ENCODE peak calls at places on chromosomes 4 and X, in nine cellular contexts. I is lung, X is brain microvascular endothelial cell, S is hepatocyte, H is ascending aorta, R is adrenal gland, T is Caco-2, U is cardiac fibroblast, M is transverse colon. Q is an unnamed sample.

GRCh38 chr4:138181288-138181687 is 60.9 kb downstream of the SLC7A11 start:
- DNase-seq in I (no peak), S (peak), T (no peak), R (peak), H (no peak), X (no peak), M (no peak), U (peak), Q (peak)

GRCh38 chrX:11351375-11352295 is 58.4 kb downstream of the AMELX start:
- DNase-seq in I (no peak), S (no peak), T (no peak), U (peak), H (peak), M (peak), R (no peak), X (peak), Q (peak)

GRCh38 chr4:151750156-151750555 is 10.7 kb downstream of the GATB start:
- DNase-seq in S (no peak), I (no peak), R (peak), T (no peak), H (no peak), M (no peak), U (no peak), X (no peak), Q (no peak)

GRCh38 chrX:95841863-95842262 is 842.8 kb upstream of the DIAPH2 start:
- DNase-seq in R (no peak), M (no peak), I (no peak), H (no peak), T (no peak), U (no peak), S (no peak), X (no peak), Q (no peak)

GRCh38 chrX:45788941-45789348 is 588.3 kb upstream of the DIPK2B start:
- DNase-seq in T (no peak), U (peak), M (no peak), I (no peak), X (no peak), H (no peak), R (no peak), S (no peak), Q (no peak)

GRCh38 chr4:31370866-31371465 is 650.8 kb downstream of the PCDH7 start:
- DNase-seq in H (no peak), T (no peak), I (no peak), U (peak), M (no peak), R (no peak), S (peak), X (peak), Q (peak)

GRCh38 chr4:9870165-9870564 is 88.7 kb downstream of the DRD5 start:
- DNase-seq in M (no peak), I (no peak), T (no peak), U (no peak), S (no peak), R (no peak), H (no peak), X (no peak), Q (no peak)

GRCh38 chr4:749771-750666 is 44.4 kb downstream of the PCGF3 start:
- DNase-seq in X (peak), T (no peak), M (no peak), I (no peak), R (peak), U (peak), H (no peak), S (no peak), Q (peak)

GRCh38 chr4:145954924-145955339 is 16.3 kb upstream of the ZNF827 start:
- DNase-seq in X (peak), H (no peak), T (no peak), I (no peak), R (no peak), U (peak), M (no peak), S (peak), Q (peak)

GRCh38 chr4:181528570-181529184 is 714.5 kb upstream of the TENM3 start:
- DNase-seq in U (peak), X (peak), S (peak), I (peak), M (peak), H (no peak), T (peak), R (peak), Q (peak)

GRCh38 chr4:132572210-132572609 is 576.9 kb upstream of the PCDH10 start:
- DNase-seq in T (no peak), S (peak), M (no peak), H (no peak), R (no peak), X (peak), I (no peak), U (peak), Q (peak)

GRCh38 chr4:45741897-45742296 is 382.0 kb downstream of the GABRG1 start:
- DNase-seq in I (no peak), M (no peak), U (no peak), S (peak), T (no peak), R (no peak), H (no peak), X (no peak), Q (no peak)

GRCh38 chrX:130114141-130114561 is 3.9 kb upstream of the ELF4 start:
- DNase-seq in X (no peak), R (no peak), T (no peak), S (no peak), U (no peak), M (no peak), H (no peak), I (no peak), Q (no peak)

GRCh38 chr4:26127851-26128337 is 192.9 kb upstream of the RBPJ start:
- DNase-seq in H (no peak), X (no peak), S (no peak), M (no peak), R (no peak), I (no peak), U (no peak), T (no peak), Q (no peak)

GRCh38 chr4:152665691-152666410 is 13.9 kb downstream of the TMEM154 start:
- DNase-seq in U (no peak), T (no peak), S (no peak), R (no peak), H (no peak), X (no peak), M (peak), I (no peak), Q (no peak)

GRCh38 chr4:6992728-6993655 is 50.2 kb upstream of the TADA2B start:
- DNase-seq in X (no peak), S (no peak), M (no peak), R (no peak), T (no peak), I (no peak), H (peak), U (peak), Q (no peak)
- H3K4me3 ChIP-seq in X (no peak), S (no peak), M (no peak), R (no peak), T (no peak), I (no peak), H (no peak), U (no peak), Q (no peak)

DNA sequence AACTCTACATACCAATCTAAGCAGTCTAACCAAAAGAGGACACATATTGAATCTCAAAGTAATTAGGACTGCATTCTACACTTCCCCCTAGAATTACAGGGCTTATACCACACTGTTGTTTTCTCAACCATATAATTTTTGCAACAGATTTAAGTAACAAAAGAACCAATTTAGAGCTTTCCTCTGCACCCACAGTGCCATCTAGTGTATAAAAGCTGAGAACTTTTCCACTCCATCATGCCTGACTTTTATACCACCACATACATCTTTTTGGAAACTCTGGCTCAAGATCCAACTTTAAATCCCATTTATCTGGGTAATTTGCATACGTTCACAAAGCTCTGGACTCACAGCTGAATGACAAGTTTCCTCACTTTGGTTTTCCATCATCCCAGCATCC is 99.5 kb downstream of the EFHC2 start:
- DNase-seq in S (peak), M (no peak), R (no peak), H (no peak), U (peak), X (peak), T (no peak), I (no peak), Q (peak)
- TF ChIP-seq CTCF in S (peak), M (peak), R (peak), H (no peak), U (peak), X (peak), T (peak), I (no peak), Q (peak)

GRCh38 chrX:79159800-79160199 is 15.3 kb downstream of the GPR174 start:
- DNase-seq in S (no peak), M (no peak), H (no peak), R (no peak), X (no peak), I (no peak), T (no peak), U (no peak), Q (no peak)

GRCh38 chrX:79161655-79162054 is 17.2 kb downstream of the GPR174 start:
- DNase-seq in R (no peak), I (no peak), U (no peak), T (no peak), X (no peak), S (no peak), H (no peak), M (no peak), Q (no peak)

GRCh38 chrX:79167437-79167836 is 22.9 kb downstream of the GPR174 start:
- DNase-seq in U (no peak), R (no peak), H (no peak), X (no peak), M (no peak), T (no peak), S (no peak), I (no peak), Q (no peak)

GRCh38 chrX:79156818-79157217 is 12.3 kb downstream of the GPR174 start:
- DNase-seq in U (no peak), R (no peak), S (no peak), X (no peak), H (no peak), M (no peak), T (no peak), I (no peak), Q (no peak)

GRCh38 chrX:79162076-79162475 is 17.6 kb downstream of the GPR174 start:
- DNase-seq in S (no peak), X (no peak), T (no peak), H (no peak), I (no peak), M (no peak), U (no peak), R (no peak), Q (no peak)
- H3K4me3 ChIP-seq in S (no peak), X (no peak), T (no peak), H (no peak), I (no peak), M (no peak), U (no peak), R (no peak), Q (no peak)

DNA sequence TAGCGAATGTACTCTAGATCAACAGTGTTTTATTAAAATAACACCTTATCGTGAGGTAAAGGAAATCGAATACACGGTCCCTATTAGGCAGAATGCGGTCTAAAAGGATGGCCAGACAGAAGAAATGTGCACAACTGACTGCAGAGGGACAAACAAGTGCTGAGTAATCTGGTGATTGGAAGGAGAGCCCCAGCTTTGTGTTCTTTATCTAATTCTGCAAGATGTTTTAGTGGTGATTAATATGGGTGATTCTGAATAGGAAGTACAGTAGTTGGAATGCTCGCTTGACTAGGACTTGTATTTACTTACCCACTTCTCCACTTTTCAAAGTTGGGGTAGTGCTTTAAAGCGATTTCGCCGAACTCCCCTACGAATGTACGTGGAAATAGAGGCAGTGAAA is 1.2 kb downstream of the WDR44 start:
- DNase-seq in R (no peak), X (peak), U (peak), T (no peak), H (no peak), M (no peak), I (no peak), S (peak), Q (peak)
- TF ChIP-seq CTCF in R (no peak), X (no peak), U (no peak), T (no peak), H (no peak), M (no peak), I (no peak), S (no peak), Q (no peak)

GRCh38 chrX:153903991-153904957 is at the start of gene AVPR2:
- DNase-seq in U (no peak), X (no peak), H (no peak), I (no peak), R (no peak), M (no peak), S (no peak), T (no peak), Q (no peak)

GRCh38 chrX:153907456-153907855 is 3.0 kb downstream of the AVPR2 start:
- DNase-seq in S (no peak), X (no peak), U (no peak), T (no peak), M (no peak), H (no peak), I (no peak), R (no peak), Q (no peak)

GRCh38 chrX:153908219-153908875 is 3.9 kb downstream of the AVPR2 start:
- DNase-seq in M (no peak), T (no peak), S (no peak), I (no peak), R (no peak), X (no peak), U (no peak), H (no peak), Q (no peak)

GRCh38 chrX:153905481-153906095 is 1.1 kb downstream of the AVPR2 start:
- DNase-seq in S (no peak), H (no peak), T (no peak), R (no peak), U (no peak), X (no peak), M (no peak), I (no peak), Q (no peak)

DNA sequence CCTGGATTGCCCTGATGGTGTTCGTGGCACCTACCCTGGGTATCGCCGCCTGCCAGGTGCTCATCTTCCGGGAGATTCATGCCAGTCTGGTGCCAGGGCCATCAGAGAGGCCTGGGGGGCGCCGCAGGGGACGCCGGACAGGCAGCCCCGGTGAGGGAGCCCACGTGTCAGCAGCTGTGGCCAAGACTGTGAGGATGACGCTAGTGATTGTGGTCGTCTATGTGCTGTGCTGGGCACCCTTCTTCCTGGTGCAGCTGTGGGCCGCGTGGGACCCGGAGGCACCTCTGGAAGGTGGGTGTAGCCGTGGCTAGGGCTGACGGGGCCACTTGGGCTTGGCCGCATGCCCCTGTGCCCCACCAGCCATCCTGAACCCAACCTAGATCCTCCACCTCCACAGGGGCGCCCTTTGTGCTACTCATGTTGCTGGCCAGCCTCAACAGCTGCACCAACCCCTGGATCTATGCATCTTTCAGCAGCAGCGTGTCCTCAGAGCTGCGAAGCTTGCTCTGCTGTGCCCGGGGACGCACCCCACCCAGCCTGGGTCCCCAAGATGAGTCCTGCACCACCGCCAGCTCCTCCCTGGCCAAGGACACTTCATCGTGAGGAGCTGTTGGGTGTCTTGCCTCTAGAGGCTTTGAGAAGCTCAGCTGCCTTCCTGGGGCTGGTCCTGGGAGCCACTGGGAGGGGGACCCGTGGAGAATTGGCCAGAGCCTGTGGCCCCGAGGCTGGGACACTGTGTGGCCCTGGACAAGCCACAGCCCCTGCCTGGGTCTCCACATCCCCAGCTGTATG is 1.8 kb downstream of the AVPR2 start:
- DNase-seq in M (no peak), R (no peak), I (no peak), U (no peak), H (no peak), S (no peak), T (no peak), X (no peak), Q (no peak)
- H3K4me3 ChIP-seq in M (no peak), R (no peak), I (no peak), U (no peak), H (no peak), S (no peak), T (no peak), X (no peak), Q (no peak)

GRCh38 chr4:38994135-38994534 is 38.1 kb downstream of the TMEM156 start:
- DNase-seq in S (no peak), T (no peak), H (no peak), X (no peak), R (no peak), U (no peak), I (no peak), M (no peak), Q (no peak)

GRCh38 chr4:38990241-38990640 is 42.0 kb downstream of the TMEM156 start:
- DNase-seq in R (no peak), S (no peak), U (no peak), M (no peak), H (no peak), I (no peak), X (no peak), T (no peak), Q (no peak)

GRCh38 chr4:38989487-38989886 is 42.7 kb downstream of the TMEM156 start:
- DNase-seq in U (no peak), X (peak), H (no peak), I (no peak), R (peak), T (no peak), M (no peak), S (no peak), Q (no peak)

DNA sequence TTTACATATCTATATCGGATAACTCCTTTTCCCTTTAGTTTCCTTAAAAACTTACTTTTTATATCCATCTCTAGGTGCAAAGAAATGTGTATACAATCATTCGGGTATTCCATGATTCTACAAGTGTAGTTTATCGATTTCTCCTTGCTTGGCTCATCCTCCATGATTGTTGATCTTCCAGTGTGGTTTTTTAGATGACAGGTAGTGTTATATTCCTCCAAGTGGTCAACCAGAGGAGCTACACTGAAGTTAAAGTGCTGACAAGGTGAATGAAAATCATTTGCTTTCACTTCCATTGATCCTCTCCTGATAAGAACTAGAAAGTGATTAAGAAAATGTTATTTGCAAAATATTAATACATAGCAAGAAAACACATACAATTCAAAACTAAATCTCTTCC is 38.5 kb downstream of the TMEM156 start:
- DNase-seq in R (no peak), X (no peak), T (no peak), M (no peak), S (no peak), U (no peak), H (no peak), I (no peak), Q (no peak)
- TF ChIP-seq CTCF in R (peak), X (no peak), T (peak), M (no peak), S (no peak), U (no peak), H (no peak), I (no peak), Q (no peak)

DNA sequence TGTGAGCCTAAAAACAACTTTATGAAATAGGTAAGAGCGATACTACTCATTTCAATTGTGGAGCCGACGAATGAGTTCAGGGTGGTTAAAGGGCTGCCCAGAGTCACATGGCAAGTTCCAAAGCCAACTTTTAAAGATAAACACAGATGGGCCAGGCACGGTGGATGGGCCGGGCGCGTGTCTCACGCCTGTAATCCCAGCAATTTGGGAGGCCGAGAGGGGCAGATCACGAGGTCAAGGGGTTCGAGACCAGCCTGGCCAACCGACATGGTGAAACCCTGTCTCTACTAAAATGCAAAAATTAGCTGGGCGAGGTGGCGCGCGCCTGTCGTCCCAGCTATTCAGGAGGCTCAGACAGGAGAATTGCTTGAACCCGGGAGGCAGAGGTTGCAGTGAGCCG is 914 bp upstream of the C4orf36 start:
- DNase-seq in R (no peak), M (no peak), X (no peak), U (no peak), T (no peak), I (no peak), S (no peak), H (no peak), Q (no peak)
- H3K4me3 ChIP-seq in R (no peak), M (no peak), X (no peak), U (no peak), T (no peak), I (no peak), S (no peak), H (peak), Q (no peak)

Q was measured in astrocyte of the cerebellum.